ENCODE peak calls at places on chromosomes 4 and X, in seven cellular contexts. F is Panc1, Q is transverse colon, W is suprapubic skin, T is prostate gland, D is endothelial cell of umbilical vein, C is sigmoid colon. V is an unnamed sample.

GRCh38 chrX:154135458-154136229 is 8.4 kb upstream of the OPN1LW start:
- DNase-seq in T (no peak), Q (no peak), W (no peak), F (no peak), C (no peak), D (no peak), V (no peak)

GRCh38 chrX:47849776-47850175 is 13.1 kb downstream of the ZNF81 start:
- DNase-seq in T (no peak), F (no peak), D (no peak), W (no peak), Q (no peak), C (no peak), V (no peak)

GRCh38 chr4:154503598-154503997 is 12.0 kb upstream of the DCHS2 start:
- DNase-seq in T (no peak), D (peak; percentile 18), Q (no peak), C (no peak), F (peak; percentile 13), W (no peak), V (no peak)

GRCh38 chr4:38128478-38129451 is 168.6 kb downstream of the PTTG2 start:
- DNase-seq in C (no peak), Q (peak; percentile 60), T (no peak), D (no peak), F (no peak), W (no peak), V (no peak)

GRCh38 chr4:118683513-118683912 is 1.7 kb upstream of the METTL14 start:
- DNase-seq in T (no peak), Q (no peak), W (no peak), D (no peak), C (no peak), F (no peak), V (no peak)

GRCh38 chr4:141899103-141899502 is 262.7 kb downstream of the IL15 start:
- DNase-seq in C (no peak), D (no peak), W (no peak), F (no peak), T (no peak), Q (no peak), V (no peak)

GRCh38 chr4:43898836-43899235 is 549.8 kb downstream of the KCTD8 start:
- DNase-seq in W (no peak), C (no peak), F (no peak), D (no peak), Q (no peak), T (no peak), V (no peak)

GRCh38 chr4:8351931-8352367 is 82.4 kb downstream of the HTRA3 start:
- DNase-seq in Q (no peak), C (peak; percentile 70), F (no peak), T (peak; percentile 92), W (peak; percentile 74), D (no peak), V (no peak)

GRCh38 chrX:48919947-48920712 is 1.3 kb upstream of the PIM2 start:
- DNase-seq in F (no peak), Q (no peak), D (no peak), C (no peak), T (no peak), W (no peak), V (no peak)

GRCh38 chr4:155967098-155967497 is 13.4 kb upstream of the CTSO start:
- DNase-seq in C (no peak), W (no peak), Q (no peak), D (no peak), F (no peak), T (no peak), V (no peak)

GRCh38 chr4:108240356-108240755 is 71.6 kb upstream of the LEF1 start:
- DNase-seq in T (no peak), W (no peak), F (no peak), C (no peak), D (no peak), Q (no peak), V (no peak)

GRCh38 chr4:45275862-45276261 is 549.5 kb upstream of the GNPDA2 start:
- DNase-seq in W (no peak), D (no peak), C (no peak), T (no peak), F (no peak), Q (no peak), V (no peak)

GRCh38 chr4:6294705-6295421 is 25.2 kb downstream of the WFS1 start:
- DNase-seq in T (no peak), C (no peak), W (no peak), D (no peak), Q (no peak), F (no peak), V (no peak)

GRCh38 chr4:189124149-189124758 is 816.4 kb upstream of the FRG1 start:
- DNase-seq in Q (no peak), F (no peak), D (no peak), W (no peak), T (no peak), C (no peak), V (no peak)

GRCh38 chr4:25779021-25779420 is 83.8 kb downstream of the SEL1L3 start:
- DNase-seq in Q (no peak), C (no peak), D (no peak), T (no peak), F (no peak), W (no peak), V (no peak)

GRCh38 chr4:2273221-2273620 is 11.3 kb upstream of the MXD4 start:
- DNase-seq in W (no peak), F (no peak), C (no peak), Q (no peak), T (no peak), D (no peak), V (no peak)

GRCh38 chrX:68921937-68922456 is 93.2 kb downstream of the EFNB1 start:
- DNase-seq in F (no peak), C (no peak), T (no peak), W (no peak), Q (no peak), D (no peak), V (no peak)

GRCh38 chr4:651884-652642 is 22.0 kb downstream of the ATP5ME start:
- DNase-seq in F (no peak), D (no peak), C (no peak), W (no peak), Q (no peak), T (no peak), V (no peak)

GRCh38 chr4:184357783-184358182 is 116.6 kb downstream of the IRF2 start:
- DNase-seq in C (no peak), T (no peak), F (no peak), D (no peak), Q (no peak), W (no peak), V (no peak)

GRCh38 chrX:18543738-18544137 is 118.3 kb downstream of the CDKL5 start:
- DNase-seq in W (no peak), F (no peak), T (no peak), C (no peak), D (no peak), Q (no peak), V (no peak)

GRCh38 chr4:176376032-176376614 is 56.4 kb downstream of the SPCS3 start:
- DNase-seq in D (peak; percentile 48), Q (no peak), C (no peak), F (no peak), W (no peak), T (no peak), V (no peak)

GRCh38 chr4:176425035-176425434 is 105.3 kb downstream of the SPCS3 start:
- DNase-seq in F (no peak), C (no peak), Q (no peak), W (no peak), D (no peak), T (no peak), V (no peak)

GRCh38 chr4:19748470-19748869 is 503.2 kb upstream of the SLIT2 start:
- DNase-seq in D (peak; percentile 7), C (peak; percentile 84), Q (peak; percentile 14), F (no peak), T (peak; percentile 17), W (no peak), V (no peak)

GRCh38 chr4:63708661-63709060 is 700.6 kb downstream of the TECRL start:
- DNase-seq in Q (no peak), F (no peak), C (no peak), W (no peak), D (no peak), T (no peak), V (no peak)

GRCh38 chrX:29466441-29466840 is 748.9 kb upstream of the MAGEB2 start:
- DNase-seq in T (no peak), C (no peak), D (no peak), F (no peak), Q (no peak), W (no peak), V (no peak)

GRCh38 chr4:149887091-149887490 is 71.4 kb upstream of the IQCM start:
- DNase-seq in T (no peak), W (no peak), C (no peak), Q (no peak), D (no peak), F (no peak), V (no peak)

GRCh38 chrX:46626566-46626965 is 53.0 kb downstream of the CHST7 start:
- DNase-seq in C (no peak), Q (no peak), W (no peak), D (peak; percentile 90), T (no peak), F (no peak), V (peak; percentile 91)

DNA sequence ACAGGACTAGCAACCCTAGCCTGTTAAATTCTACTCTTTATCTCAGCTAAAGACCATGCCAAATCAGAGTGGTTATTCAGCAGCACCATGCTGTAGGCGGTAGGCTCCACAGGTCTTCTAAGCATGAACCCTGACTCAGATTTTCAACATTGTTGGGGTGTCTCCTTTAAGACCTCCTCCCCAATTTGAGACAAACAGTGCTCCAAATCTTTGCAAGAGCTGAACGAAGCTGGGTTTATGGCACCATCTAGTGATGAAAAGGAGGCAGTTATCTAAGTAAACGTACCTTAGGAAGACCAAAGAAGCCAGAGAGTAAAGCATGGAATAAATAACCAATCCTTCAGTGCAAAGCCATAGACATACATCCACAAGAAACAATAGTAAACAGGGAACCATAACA is 334.5 kb upstream of the SLC7A11 start:
- DNase-seq in W (no peak), D (peak; percentile 57), C (no peak), T (no peak), Q (no peak), F (no peak), V (peak; percentile 29)
- TF ChIP-seq CTCF in W (no peak), D (peak; percentile 31), C (no peak), T (no peak), Q (no peak), F (peak; percentile 26), V (peak; percentile 11)

GRCh38 chrX:53684415-53685192 is 1.9 kb downstream of the HUWE1 start:
- DNase-seq in W (no peak), T (no peak), F (no peak), Q (no peak), D (no peak), C (no peak), V (no peak)
- TF ChIP-seq POLR2AphosphoS5 in W (no peak), T (peak; percentile 46), F (no peak), Q (no peak), D (no peak), C (no peak), V (no peak)

DNA sequence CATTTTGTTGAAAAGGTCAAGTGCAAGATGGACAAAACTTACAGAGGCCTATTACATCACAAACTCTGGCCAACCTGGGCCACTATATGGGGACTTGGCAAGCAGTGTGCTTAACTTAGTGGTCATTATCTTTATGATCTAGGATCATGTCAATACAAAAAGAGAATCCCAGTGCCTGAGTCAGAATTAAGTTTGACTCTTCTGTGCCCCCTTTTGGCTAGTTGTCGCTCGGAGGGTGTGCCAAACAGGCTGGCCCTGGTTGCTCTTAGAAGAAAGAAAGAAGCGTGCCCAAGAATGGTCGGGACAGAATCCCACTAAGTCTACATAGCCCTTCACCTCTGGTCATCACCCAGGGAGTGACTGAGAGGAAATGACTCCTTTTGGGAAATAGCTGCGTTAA is 100.1 kb downstream of the EIF4E start:
- DNase-seq in F (no peak), W (no peak), D (no peak), C (no peak), T (no peak), Q (peak; percentile 13), V (no peak)
- TF ChIP-seq CTCF in F (peak; percentile 36), W (no peak), D (no peak), C (no peak), T (no peak), Q (no peak), V (no peak)

GRCh38 chr4:128286474-128287158 is 997 bp downstream of the PGRMC2 start:
- DNase-seq in C (no peak), F (no peak), D (peak; percentile 71), T (peak; percentile 25), W (no peak), Q (no peak), V (peak; percentile 34)
- TF ChIP-seq POLR2AphosphoS5 in C (peak; percentile 18), F (no peak), D (no peak), T (peak; percentile 52), W (no peak), Q (peak; percentile 83), V (no peak)